ENCODE peak calls at places on chromosome 12, in six cellular contexts. Q is esophagus muscularis mucosa, Z is left lung, V is fibroblast of lung, L is cardiac muscle cell, J is Karpas-422. Y is an unnamed sample. For H3K4me1 and H3K9me3, the result is how much of the 10 kb centered on the place peaks cover.

GRCh38 chr12:132018193-132018916 is 68.6 kb downstream of the EP400 start:
- DNase-seq in Q (no peak), Z (no peak), V (no peak), L (no peak), J (no peak), Y (no peak)

GRCh38 chr12:45655186-45655585 is 74.3 kb upstream of the ARID2 start:
- DNase-seq in Q (no peak), Z (no peak), V (no peak), L (peak), J (peak), Y (peak)

GRCh38 chr12:112971248-112971647 is 7.1 kb upstream of the OAS2 start:
- DNase-seq in Q (no peak), Z (no peak), V (no peak), L (peak), J (no peak), Y (no peak)

GRCh38 chr12:75759842-75760260 is 248.4 kb upstream of the KRR1 start:
- DNase-seq in Q (no peak), Z (no peak), V (peak), L (peak), J (no peak), Y (no peak)

GRCh38 chr12:14317362-14318146 is 47.9 kb upstream of the ATF7IP start:
- DNase-seq in Q (no peak), Z (no peak), V (no peak), L (peak), J (no peak), Y (no peak)

GRCh38 chr12:98483621-98484455 is 31.6 kb upstream of the TMPO start:
- DNase-seq in Q (no peak), Z (no peak), V (no peak), L (peak), J (no peak), Y (no peak)

GRCh38 chr12:48512855-48513254 is 12.6 kb upstream of the OR8S1 start:
- DNase-seq in Q (no peak), Z (no peak), V (no peak), L (no peak), J (no peak), Y (no peak)

GRCh38 chr12:88578274-88578673 is 2.0 kb downstream of the KITLG start:
- DNase-seq in Q (no peak), Z (no peak), V (no peak), L (no peak), J (no peak), Y (no peak)

GRCh38 chr12:97203408-97203807 is 259.2 kb upstream of the RMST start:
- DNase-seq in Q (no peak), Z (no peak), V (no peak), L (no peak), J (no peak), Y (no peak)

GRCh38 chr12:56469007-56469930 is 891 bp downstream of the SPRYD4 start:
- DNase-seq in Q (no peak), Z (peak), V (no peak), L (no peak), J (no peak), Y (no peak)

GRCh38 chr12:45292486-45293195 is 76.7 kb downstream of the ANO6 start:
- DNase-seq in Q (peak), Z (no peak), V (peak), L (no peak), J (no peak), Y (no peak)

GRCh38 chr12:47316609-47317049 is 236.9 kb upstream of the AMIGO2 start:
- DNase-seq in Q (no peak), Z (no peak), V (peak), L (peak), J (no peak), Y (no peak)

GRCh38 chr12:127223011-127223410 is 1044.0 kb upstream of the TMEM132C start:
- DNase-seq in Q (no peak), Z (no peak), V (no peak), L (no peak), J (no peak), Y (no peak)

GRCh38 chr12:15496738-15497137 is 174.4 kb downstream of the PTPRO start:
- DNase-seq in Q (no peak), Z (no peak), V (no peak), L (no peak), J (no peak), Y (no peak)

GRCh38 chr12:1702708-1703107 is 11.8 kb downstream of the ADIPOR2 start:
- DNase-seq in Q (no peak), Z (no peak), V (no peak), L (no peak), J (no peak), Y (no peak)

GRCh38 chr12:131736807-131737484 is 26.1 kb downstream of the SFSWAP start:
- DNase-seq in Q (no peak), Z (peak), V (peak), L (peak), J (no peak), Y (no peak)

GRCh38 chr12:86233126-86233525 is 23.1 kb downstream of the MGAT4C start:
- DNase-seq in Q (no peak), Z (no peak), V (peak), L (no peak), J (no peak), Y (no peak)

GRCh38 chr12:58887071-58887470 is 33.2 kb downstream of the LRIG3 start:
- DNase-seq in Q (no peak), Z (no peak), V (no peak), L (no peak), J (no peak), Y (no peak)

GRCh38 chr12:15978431-15978950 is 67.4 kb downstream of the DERA start:
- DNase-seq in Q (no peak), Z (no peak), V (peak), L (peak), J (no peak), Y (no peak)

GRCh38 chr12:15590180-15590826 is 198.9 kb downstream of the EPS8 start:
- DNase-seq in Q (peak), Z (peak), V (peak), L (peak), J (peak), Y (no peak)

GRCh38 chr12:53190108-53190729 is 9.5 kb upstream of the CSAD start:
- DNase-seq in Q (no peak), Z (no peak), V (peak), L (peak), J (peak), Y (peak)

GRCh38 chr12:131135786-131136538 is 182.3 kb downstream of the ADGRD1 start:
- DNase-seq in Q (no peak), Z (no peak), V (no peak), L (no peak), J (no peak), Y (no peak)

GRCh38 chr12:104610513-104611235 is 153.9 kb downstream of the CHST11 start:
- DNase-seq in Q (no peak), Z (no peak), V (no peak), L (no peak), J (no peak), Y (no peak)

GRCh38 chr12:68940731-68941130 is 7.8 kb upstream of the CPM start:
- DNase-seq in Q (no peak), Z (no peak), V (no peak), L (no peak), J (no peak), Y (no peak)

GRCh38 chr12:1083086-1083887 is 92.3 kb downstream of the ERC1 start:
- DNase-seq in Q (no peak), Z (no peak), V (no peak), L (no peak), J (no peak), Y (no peak)

DNA sequence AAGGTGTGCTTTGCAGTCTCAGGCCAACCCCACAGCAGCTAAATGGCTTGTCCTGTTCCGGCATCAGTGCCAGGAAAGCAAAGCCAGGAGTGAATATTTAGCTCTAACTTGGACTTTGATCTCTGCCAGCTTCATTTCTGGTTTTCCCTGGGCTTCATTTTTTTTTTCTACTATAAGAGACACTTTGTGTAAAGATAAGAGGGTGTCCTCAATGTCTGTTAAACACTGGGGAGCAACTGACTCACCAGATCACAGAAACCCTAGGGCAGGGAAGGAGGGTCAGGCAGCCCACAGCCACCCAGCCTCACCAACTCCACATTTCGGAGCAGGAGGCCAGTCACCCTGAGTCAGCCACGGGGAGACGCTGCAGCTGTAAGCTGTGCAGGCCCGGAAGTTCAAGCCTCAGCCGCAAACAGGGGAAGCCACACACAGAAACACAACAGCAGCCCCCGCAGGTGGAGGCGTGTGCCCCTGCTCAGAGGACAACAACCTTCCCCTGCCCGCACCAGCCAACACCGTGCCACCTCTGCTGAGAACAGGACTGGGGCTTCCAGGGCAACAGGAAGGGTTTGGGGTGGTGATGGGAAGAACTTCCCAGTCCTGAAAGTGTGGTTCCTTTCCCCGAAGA is 6.3 kb downstream of the TNFRSF1A start:
- DNase-seq in Q (peak), Z (peak), V (peak), L (peak), J (peak), Y (peak)
- H3K4me1 ChIP-seq in Q (half or more), Z (half or more), V (half or more), L (under half), J (under half), Y (half or more)

GRCh38 chr12:6444031-6444430 is 724 bp upstream of the CD27 start:
- DNase-seq in Q (no peak), Z (no peak), V (no peak), L (no peak), J (peak), Y (no peak)
- H3K4me3 ChIP-seq in Q (no peak), Z (no peak), V (no peak), L (no peak), J (peak), Y (no peak)

DNA sequence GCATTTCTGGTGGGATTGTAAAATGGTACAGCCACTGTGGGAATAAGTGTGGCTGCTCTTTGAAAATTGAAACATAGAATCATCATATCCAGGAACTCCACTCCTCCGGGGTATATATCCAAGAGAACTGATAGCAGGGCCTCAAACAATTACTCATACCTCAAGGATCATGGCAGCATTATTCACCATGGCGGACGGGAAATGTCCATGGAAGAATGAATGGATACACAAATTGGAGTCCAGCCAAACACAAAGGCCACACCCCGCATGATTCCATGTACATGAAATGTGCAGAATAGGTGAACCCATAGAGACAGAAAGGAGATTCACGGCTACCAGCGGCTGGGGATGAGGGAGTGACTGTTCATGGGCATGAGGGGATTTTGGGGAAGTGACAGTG is 13.9 kb upstream of the NCOR2 start:
- DNase-seq in Q (no peak), Z (no peak), V (no peak), L (peak), J (no peak), Y (no peak)
- H3K9me3 ChIP-seq in Q (under half), Z (under half), V (under half), L (under half), J (under half), Y (under half)

GRCh38 chr12:116927244-116927940 is 16.6 kb downstream of the FBXW8 start:
- DNase-seq in Q (no peak), Z (no peak), V (no peak), L (no peak), J (no peak), Y (no peak)

GRCh38 chr12:116931665-116932064 is 20.9 kb downstream of the FBXW8 start:
- DNase-seq in Q (no peak), Z (no peak), V (no peak), L (no peak), J (no peak), Y (no peak)

GRCh38 chr12:116933101-116933500 is 22.4 kb downstream of the FBXW8 start:
- DNase-seq in Q (no peak), Z (no peak), V (peak), L (no peak), J (no peak), Y (no peak)

GRCh38 chr12:116928504-116928903 is 17.8 kb downstream of the FBXW8 start:
- DNase-seq in Q (no peak), Z (no peak), V (no peak), L (no peak), J (no peak), Y (no peak)

DNA sequence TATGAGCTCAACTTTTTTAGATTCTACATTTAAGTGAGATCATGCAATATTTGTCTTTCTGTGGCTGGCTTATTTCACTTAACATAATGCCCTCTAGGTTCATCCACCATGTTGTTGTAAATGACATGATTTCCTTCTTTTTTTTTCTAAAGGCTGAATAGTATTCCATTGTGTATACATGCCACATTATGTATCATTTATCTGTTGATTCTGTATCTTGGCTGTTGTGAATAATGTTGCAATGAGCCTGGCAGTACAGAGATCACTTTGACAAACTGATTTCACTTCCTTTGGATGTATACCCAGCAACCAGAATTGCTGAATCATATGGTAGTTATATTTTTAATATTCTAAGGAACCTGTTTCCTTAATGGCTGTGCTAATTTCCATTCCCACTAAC is 19.1 kb downstream of the FBXW8 start:
- DNase-seq in Q (no peak), Z (no peak), V (no peak), L (no peak), J (no peak), Y (no peak)
- H3K4me1 ChIP-seq in Q (under half), Z (under half), V (under half), L (under half), J (under half), Y (under half)

Y was measured in effector memory CD4-positive, alpha-beta T cell.